ENCODE peak calls at places on chromosomes 3 and 15, in nine cellular contexts. H is WTC11; R is HFFc6; Z is GM10248; L is tibial artery; P is CD8-positive, alpha-beta T cell; G is foreskin keratinocyte; K is spleen; Y is foreskin fibroblast. A is an unnamed sample.

GRCh38 chr15:75989045-75989444 is 23.2 kb downstream of the NRG4 start:
- DNase-seq in H (no peak), R (peak; percentile 41), Z (no peak), L (no peak), P (no peak), G (no peak), K (no peak), Y (peak; percentile 57), A (no peak)

GRCh38 chr3:94291686-94292085 is 228.8 kb downstream of the NSUN3 start:
- DNase-seq in H (no peak), R (no peak), Z (no peak), L (no peak), P (no peak), G (no peak), K (no peak), Y (no peak), A (no peak)

GRCh38 chr15:70072479-70072878 is 25.2 kb downstream of the TLE3 start:
- DNase-seq in H (no peak), R (no peak), Z (no peak), L (no peak), P (no peak), G (no peak), K (no peak), Y (no peak), A (no peak)

GRCh38 chr3:169286992-169287391 is 376.5 kb downstream of the MECOM start:
- DNase-seq in H (no peak), R (no peak), Z (no peak), L (no peak), P (no peak), G (no peak), K (no peak), Y (no peak), A (no peak)

GRCh38 chr3:186506846-186507245 is 37.3 kb downstream of the CRYGS start:
- DNase-seq in H (no peak), R (no peak), Z (no peak), L (no peak), P (no peak), G (no peak), K (no peak), Y (no peak), A (no peak)

GRCh38 chr15:45326776-45327175 is 51.6 kb downstream of the GATM start:
- DNase-seq in H (no peak), R (no peak), Z (no peak), L (no peak), P (no peak), G (no peak), K (no peak), Y (no peak), A (no peak)

GRCh38 chr15:50685191-50685975 is 1.2 kb downstream of the TRPM7 start:
- DNase-seq in H (no peak), R (no peak), Z (no peak), L (no peak), P (no peak), G (no peak), K (no peak), Y (peak; percentile 21), A (no peak)

GRCh38 chr3:57268416-57268815 is 24.1 kb downstream of the ASB14 start:
- DNase-seq in H (no peak), R (no peak), Z (no peak), L (no peak), P (no peak), G (no peak), K (no peak), Y (peak; percentile 39), A (no peak)

GRCh38 chr15:39132071-39132470 is 448.8 kb upstream of the THBS1 start:
- DNase-seq in H (no peak), R (no peak), Z (no peak), L (no peak), P (no peak), G (no peak), K (no peak), Y (no peak), A (no peak)

GRCh38 chr15:34154725-34155204 is 52.9 kb downstream of the PGBD4 start:
- DNase-seq in H (no peak), R (peak; percentile 21), Z (no peak), L (no peak), P (no peak), G (peak; percentile 65), K (no peak), Y (peak; percentile 39), A (no peak)

GRCh38 chr3:9732080-9732752 is 681 bp downstream of the BRPF1 start:
- DNase-seq in H (peak; percentile 21), R (no peak), Z (peak; percentile 32), L (no peak), P (peak; percentile 69), G (no peak), K (peak; percentile 91), Y (peak; percentile 40), A (peak; percentile 38)

GRCh38 chr3:13475871-13476590 is 4.1 kb upstream of the HDAC11 start:
- DNase-seq in H (no peak), R (peak; percentile 21), Z (no peak), L (no peak), P (no peak), G (no peak), K (peak; percentile 48), Y (no peak), A (no peak)

GRCh38 chr15:78943692-78944091 is 1.2 kb downstream of the CTSH start:
- DNase-seq in H (no peak), R (no peak), Z (no peak), L (no peak), P (no peak), G (no peak), K (peak; percentile 59), Y (no peak), A (peak; percentile 18)

GRCh38 chr3:62824965-62825592 is 50.1 kb downstream of the CADPS start:
- DNase-seq in H (no peak), R (no peak), Z (no peak), L (no peak), P (no peak), G (no peak), K (no peak), Y (no peak), A (no peak)

GRCh38 chr3:2154596-2154995 is 55.9 kb downstream of the CNTN4 start:
- DNase-seq in H (no peak), R (no peak), Z (no peak), L (no peak), P (no peak), G (peak; percentile 61), K (no peak), Y (no peak), A (no peak)

GRCh38 chr3:66353530-66353929 is 132.7 kb downstream of the SLC25A26 start:
- DNase-seq in H (no peak), R (no peak), Z (no peak), L (no peak), P (no peak), G (no peak), K (no peak), Y (peak; percentile 51), A (no peak)

GRCh38 chr15:38745611-38746010 is 181.0 kb upstream of the RASGRP1 start:
- DNase-seq in H (no peak), R (peak; percentile 13), Z (no peak), L (no peak), P (no peak), G (no peak), K (no peak), Y (no peak), A (no peak)

DNA sequence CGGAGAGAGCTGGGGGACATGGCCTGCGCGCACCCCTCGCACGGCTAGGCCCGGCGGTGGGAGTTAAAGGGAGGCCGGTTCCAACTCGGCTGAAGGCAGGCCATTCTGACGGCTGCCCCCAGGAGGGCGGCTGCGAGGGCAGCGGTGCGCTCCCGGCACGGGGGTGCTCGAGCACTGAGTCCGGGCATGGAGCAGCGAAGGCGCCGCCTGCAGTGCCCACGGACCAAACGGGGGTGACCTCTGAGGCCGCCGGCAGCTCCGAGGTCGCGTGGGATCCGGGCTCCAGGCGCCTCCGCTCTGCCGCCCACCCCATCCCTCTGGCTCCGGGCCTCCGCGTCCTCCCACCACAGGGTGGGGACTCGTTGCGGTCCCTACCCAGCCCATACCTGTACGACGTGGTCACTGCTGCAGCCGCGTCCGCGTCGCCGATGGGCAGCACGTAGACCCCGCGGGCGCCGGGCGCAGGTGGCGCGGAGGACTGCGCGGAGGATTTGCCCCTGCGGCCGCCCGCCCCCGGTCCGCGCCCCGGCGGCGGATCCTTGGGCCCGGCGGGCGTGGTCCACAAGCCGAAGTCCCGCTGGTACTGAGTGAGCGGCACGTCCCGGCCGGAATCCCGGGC is 507 bp downstream of the MAP6D1 start:
- DNase-seq in H (peak; percentile 43), R (no peak), Z (no peak), L (no peak), P (peak; percentile 56), G (no peak), K (peak; percentile 77), Y (peak; percentile 55), A (peak; percentile 58)
- TF ChIP-seq CTCF in H (no peak), R (peak; percentile 21), Z (no peak), L (no peak), P (no peak), G (no peak), K (no peak), Y (no peak), A (no peak)

DNA sequence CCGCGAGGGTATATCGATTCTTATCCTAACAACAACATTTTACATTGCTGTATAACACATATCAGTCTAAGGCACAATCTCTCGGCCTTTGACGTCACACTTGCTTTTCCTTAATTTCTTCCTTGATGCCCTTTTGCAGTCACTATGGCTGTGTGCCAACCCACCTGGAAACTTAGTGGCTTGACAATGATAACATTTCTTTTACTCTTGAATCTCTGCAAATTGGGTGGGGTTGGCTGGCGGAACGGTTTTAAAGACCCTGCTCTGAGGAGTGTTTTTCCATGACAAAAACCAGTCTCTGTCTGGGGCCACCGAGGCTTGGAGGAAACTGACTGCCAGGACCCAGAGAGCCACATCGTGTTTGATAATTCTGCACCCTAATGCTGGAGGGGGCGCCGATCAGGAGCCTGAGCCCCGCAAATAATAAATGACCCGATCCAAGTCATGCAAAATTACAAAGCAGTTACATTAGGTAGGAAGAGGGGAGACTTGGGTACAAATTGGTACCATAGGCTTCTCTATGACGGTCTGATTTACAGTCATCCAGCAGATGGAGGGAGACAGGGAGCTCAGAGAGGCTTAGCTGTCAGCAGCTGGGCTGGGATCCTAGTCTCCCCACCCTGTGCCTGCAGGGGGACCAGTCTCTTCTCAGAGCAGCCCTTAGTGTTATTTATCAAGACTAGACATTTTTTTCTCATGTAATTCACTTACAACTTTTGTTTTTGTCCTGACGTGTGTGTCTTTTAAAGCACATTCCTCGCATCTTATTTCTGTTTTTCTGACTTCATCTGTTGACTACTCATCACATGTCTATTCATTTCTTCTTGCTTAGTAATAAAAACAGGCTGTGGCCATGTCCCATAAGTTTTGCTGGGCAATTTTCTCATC is 115.8 kb downstream of the KLF13 start:
- DNase-seq in H (no peak), R (peak; percentile 94), Z (no peak), L (no peak), P (no peak), G (peak; percentile 97), K (no peak), Y (peak; percentile 90), A (peak; percentile 52)
- TF ChIP-seq CTCF in H (no peak), R (peak; percentile 69), Z (no peak), L (peak; percentile 23), P (peak; percentile 16), G (peak; percentile 79), K (no peak), Y (peak; percentile 45), A (peak; percentile 15)

GRCh38 chr15:41966920-41967465 is 5.4 kb downstream of the EHD4 start:
- DNase-seq in H (no peak), R (no peak), Z (no peak), L (no peak), P (peak; percentile 36), G (no peak), K (peak; percentile 62), Y (no peak), A (no peak)
- TF ChIP-seq CTCF in H (no peak), R (peak; percentile 6), Z (no peak), L (no peak), P (no peak), G (no peak), K (no peak), Y (no peak), A (no peak)

GRCh38 chr3:126959921-126960603 is 22.9 kb upstream of the PLXNA1 start:
- DNase-seq in H (no peak), R (peak; percentile 66), Z (no peak), L (no peak), P (no peak), G (peak; percentile 42), K (peak; percentile 68), Y (peak; percentile 86), A (peak; percentile 73)
- TF ChIP-seq CTCF in H (no peak), R (peak; percentile 77), Z (no peak), L (no peak), P (no peak), G (peak; percentile 52), K (no peak), Y (peak; percentile 55), A (peak; percentile 44)

A was measured in neural progenitor cell.